ENCODE peak calls at places on chromosomes 6 and 20, in eight cellular contexts. U is transverse colon, E is breast epithelium, Z is heart left ventricle, F is uterus, T is A549, N is spleen, S is Peyer's patch. G is an unnamed sample. For H3K4me1, the result is how much of the 10 kb centered on the place peaks cover.

GRCh38 chr20:18443841-18444240 is 23.0 kb downstream of the DZANK1 start:
- DNase-seq in F (no peak), E (no peak), U (no peak), N (no peak), T (no peak), S (no peak), Z (no peak), G (no peak)

GRCh38 chr6:74137910-74138309 is 441.9 kb downstream of the CD109 start:
- DNase-seq in F (no peak), E (no peak), Z (no peak), N (no peak), U (no peak), S (no peak), T (peak), G (no peak)

GRCh38 chr6:90701146-90701781 is 114.4 kb upstream of the MAP3K7 start:
- DNase-seq in S (no peak), Z (no peak), N (no peak), U (no peak), F (no peak), E (no peak), T (peak), G (no peak)

GRCh38 chr20:64106435-64106961 is 867 bp downstream of the NPBWR2 start:
- DNase-seq in T (no peak), E (no peak), S (peak), U (peak), F (no peak), N (peak), Z (peak), G (no peak)

GRCh38 chr6:149843051-149843633 is 21.0 kb downstream of the LRP11 start:
- DNase-seq in U (no peak), N (no peak), T (no peak), Z (peak), E (no peak), S (no peak), F (no peak), G (no peak)

GRCh38 chr20:10115021-10115420 is 80.2 kb downstream of the ANKEF1 start:
- DNase-seq in F (no peak), T (no peak), Z (no peak), E (no peak), U (no peak), N (no peak), S (no peak), G (no peak)

GRCh38 chr20:45328451-45328850 is 19.8 kb downstream of the SDC4 start:
- DNase-seq in F (no peak), E (no peak), N (no peak), U (no peak), Z (no peak), S (no peak), T (no peak), G (no peak)

GRCh38 chr6:56595490-56596122 is 47.1 kb downstream of the DST start:
- DNase-seq in E (no peak), U (peak), Z (peak), N (no peak), T (peak), F (peak), S (peak), G (peak)

GRCh38 chr6:36839819-36840379 is 655 bp upstream of the CPNE5 start:
- DNase-seq in T (peak), E (no peak), N (peak), U (no peak), S (no peak), F (peak), Z (peak), G (no peak)

GRCh38 chr6:55617272-55617671 is 38.3 kb upstream of the HMGCLL1 start:
- DNase-seq in E (no peak), Z (no peak), F (no peak), T (peak), U (no peak), S (no peak), N (no peak), G (no peak)

GRCh38 chr6:7255918-7256317 is 57.1 kb downstream of the SSR1 start:
- DNase-seq in E (no peak), F (no peak), Z (no peak), T (no peak), S (no peak), N (peak), U (no peak), G (no peak)

GRCh38 chr20:22520381-22520780 is 64.0 kb downstream of the FOXA2 start:
- DNase-seq in T (no peak), S (no peak), U (no peak), F (no peak), N (no peak), Z (no peak), E (no peak), G (no peak)

GRCh38 chr20:3745686-3746173 is 13.2 kb downstream of the HSPA12B start:
- DNase-seq in F (no peak), U (no peak), N (peak), T (no peak), Z (peak), S (no peak), E (no peak), G (no peak)

GRCh38 chr6:159168536-159169192 is 536 bp upstream of the FNDC1 start:
- DNase-seq in T (peak), Z (peak), F (no peak), N (no peak), E (no peak), S (peak), U (peak), G (no peak)

GRCh38 chr20:21101453-21102251 is 4.5 kb downstream of the LINC00237 start:
- DNase-seq in F (no peak), T (no peak), U (no peak), S (no peak), N (peak), Z (no peak), E (no peak), G (no peak)

GRCh38 chr20:5806457-5807263 is 56.5 kb downstream of the SHLD1 start:
- DNase-seq in T (peak), F (no peak), E (no peak), U (no peak), Z (peak), N (no peak), S (no peak), G (no peak)

GRCh38 chr6:156652231-156652750 is 124.9 kb upstream of the ARID1B start:
- DNase-seq in Z (no peak), T (no peak), N (no peak), E (no peak), F (no peak), S (no peak), U (no peak), G (no peak)

GRCh38 chr6:108211676-108212075 is 45.9 kb downstream of the NR2E1 start:
- DNase-seq in F (no peak), N (no peak), U (no peak), S (no peak), T (no peak), E (no peak), Z (no peak), G (no peak)

GRCh38 chr6:110874880-110875547 is 429 bp downstream of the AMD1 start:
- DNase-seq in N (peak), Z (no peak), S (peak), E (no peak), F (no peak), T (peak), U (peak), G (peak)

GRCh38 chr6:38497546-38497945 is 142.2 kb downstream of the BTBD9 start:
- DNase-seq in U (no peak), F (no peak), N (no peak), S (no peak), T (no peak), Z (no peak), E (no peak), G (no peak)

GRCh38 chr6:7721654-7722053 is 4.2 kb upstream of the BMP6 start:
- DNase-seq in E (no peak), N (no peak), T (peak), S (no peak), Z (no peak), F (no peak), U (no peak), G (no peak)

GRCh38 chr6:95589826-95590570 is 12.7 kb downstream of the MANEA start:
- DNase-seq in N (no peak), Z (no peak), S (no peak), E (no peak), T (no peak), U (no peak), F (no peak), G (no peak)

GRCh38 chr6:24431045-24431451 is 28.3 kb downstream of the MRS2 start:
- DNase-seq in U (no peak), S (no peak), E (no peak), Z (no peak), T (peak), N (no peak), F (no peak), G (no peak)

GRCh38 chr20:39880890-39881289 is 808.1 kb downstream of the MAFB start:
- DNase-seq in F (no peak), T (peak), E (no peak), Z (no peak), S (no peak), N (no peak), U (no peak), G (no peak)

GRCh38 chr20:23096986-23097520 is 10.9 kb upstream of the CD93 start:
- DNase-seq in F (no peak), Z (no peak), N (no peak), S (no peak), U (no peak), T (no peak), E (no peak), G (no peak)

GRCh38 chr20:16313917-16314316 is 259.3 kb downstream of the KIF16B start:
- DNase-seq in F (no peak), E (no peak), N (no peak), U (no peak), S (no peak), Z (no peak), T (no peak), G (no peak)

GRCh38 chr20:62926229-62927127 is at the start of gene DIDO1:
- DNase-seq in F (peak), E (peak), Z (peak), T (peak), U (peak), S (peak), N (peak), G (peak)

GRCh38 chr20:20459726-20460125 is 91.8 kb downstream of the INSM1 start:
- DNase-seq in U (no peak), S (no peak), F (no peak), T (no peak), E (no peak), Z (no peak), N (no peak), G (no peak)

GRCh38 chr6:41648921-41649320 is 10.7 kb downstream of the MDFI start:
- DNase-seq in E (no peak), U (no peak), S (no peak), F (no peak), T (no peak), N (no peak), Z (no peak), G (no peak)

GRCh38 chr20:7841967-7842301 is 98.3 kb downstream of the HAO1 start:
- DNase-seq in T (peak), U (no peak), N (no peak), F (peak), S (no peak), E (no peak), Z (peak), G (no peak)

GRCh38 chr20:20593447-20594170 is 118.8 kb downstream of the RALGAPA2 start:
- DNase-seq in E (no peak), F (no peak), T (peak), U (no peak), N (no peak), S (no peak), Z (no peak), G (peak)

GRCh38 chr6:158797331-158798202 is 21.6 kb downstream of the EZR start:
- DNase-seq in Z (no peak), E (no peak), S (no peak), F (no peak), N (no peak), T (no peak), U (no peak), G (no peak)

GRCh38 chr6:131136021-131136847 is 967 bp downstream of the AKAP7 start:
- DNase-seq in E (no peak), N (no peak), Z (no peak), T (peak), U (peak), F (peak), S (no peak), G (no peak)

GRCh38 chr20:48184229-48184628 is 398.9 kb upstream of the SULF2 start:
- DNase-seq in Z (no peak), E (no peak), T (no peak), F (no peak), U (no peak), S (no peak), N (no peak), G (no peak)

GRCh38 chr6:613981-614380 is 42.9 kb downstream of the HUS1B start:
- DNase-seq in F (no peak), E (no peak), U (no peak), S (no peak), T (no peak), N (no peak), Z (no peak), G (no peak)

GRCh38 chr6:159819932-159820640 is 20.0 kb downstream of the PNLDC1 start:
- DNase-seq in N (peak), S (peak), F (no peak), E (no peak), U (no peak), T (no peak), Z (no peak), G (no peak)

DNA sequence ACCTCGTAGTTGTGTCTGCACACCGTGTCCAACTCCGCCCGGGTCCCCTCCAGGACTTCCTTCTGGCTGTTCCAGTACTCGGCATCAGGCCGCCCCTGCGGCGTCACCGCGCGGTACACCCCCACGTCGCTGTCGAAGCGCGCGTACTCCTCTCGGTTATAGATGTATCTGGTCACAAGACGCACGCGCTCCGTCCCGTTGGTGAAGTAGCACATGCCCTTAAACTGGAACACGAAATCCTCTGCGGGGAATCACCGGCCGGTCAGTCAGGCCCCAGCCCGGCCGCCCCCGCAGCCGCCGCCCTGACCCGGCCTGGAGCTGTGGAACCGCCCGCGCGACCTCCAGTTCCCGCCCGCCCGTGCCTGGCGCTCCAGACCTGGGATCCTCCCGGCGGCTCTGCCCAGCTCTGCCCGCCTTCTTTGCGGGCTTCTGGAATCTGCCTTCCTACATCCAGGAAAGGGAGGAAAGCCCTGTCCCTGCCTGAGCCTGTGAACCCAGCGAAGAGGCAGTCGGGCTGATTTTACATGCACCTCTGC is 1.6 kb downstream of the HLA-DQB1 start:
- DNase-seq in Z (peak), F (peak), T (no peak), E (no peak), N (no peak), U (peak), S (peak), G (no peak)
- H3K4me3 ChIP-seq in Z (peak), F (no peak), T (no peak), E (peak), N (no peak), U (no peak), S (no peak), G (no peak)

GRCh38 chr20:49184691-49185070 is 3.5 kb downstream of the STAU1 start:
- DNase-seq in N (no peak), E (no peak), U (no peak), F (no peak), S (no peak), T (no peak), Z (no peak), G (no peak)

GRCh38 chr20:49188101-49188784 is at the start of gene STAU1:
- DNase-seq in F (peak), Z (peak), N (peak), T (peak), U (peak), E (peak), S (peak), G (peak)

GRCh38 chr20:49187330-49188100 is 619 bp downstream of the STAU1 start:
- DNase-seq in Z (no peak), T (no peak), F (peak), U (peak), S (peak), E (no peak), N (no peak), G (peak)

GRCh38 chr20:49185071-49185757 is 2.9 kb downstream of the STAU1 start:
- DNase-seq in U (no peak), N (no peak), E (no peak), Z (no peak), T (no peak), S (no peak), F (no peak), G (no peak)

GRCh38 chr20:49186535-49187329 is 1.4 kb downstream of the STAU1 start:
- DNase-seq in Z (peak), T (peak), S (peak), F (peak), N (peak), U (peak), E (peak), G (peak)
- TF ChIP-seq POLR2A in Z (no peak), T (no peak), S (no peak), F (no peak), N (no peak), U (peak), E (no peak), G (peak)

GRCh38 chr6:15364401-15365037 is 118.7 kb downstream of the JARID2 start:
- DNase-seq in S (no peak), F (no peak), E (no peak), U (no peak), Z (no peak), T (no peak), N (no peak), G (no peak)
- H3K4me1 ChIP-seq in S (under half), F (under half), E (under half), U (under half), Z (under half), T (under half), N (half or more), G (under half)

GRCh38 chr6:148317739-148318138 is 24.9 kb upstream of the SASH1 start:
- DNase-seq in E (no peak), T (no peak), F (no peak), N (no peak), U (no peak), Z (no peak), S (no peak), G (no peak)
- H3K4me3 ChIP-seq in E (no peak), T (no peak), F (no peak), N (no peak), U (no peak), Z (no peak), S (no peak), G (no peak)

GRCh38 chr6:33204415-33205171 is at the start of gene HSD17B8:
- DNase-seq in Z (peak), U (peak), T (peak), S (peak), N (peak), F (peak), E (peak), G (peak)
- TF ChIP-seq POLR2A in Z (no peak), U (peak), T (peak), S (peak), N (no peak), F (peak), E (no peak), G (peak)